ENCODE peak calls at places on chromosomes 12 and 14, in ten cellular contexts. N is stimulated activated CD8-positive, alpha-beta memory T cell treated with anti-CD3 and anti-CD28 coated beads, Interleukin-15, amount 100 ng/mL, for 48 hours; D is non-pigmented ciliary epithelial cell; H is GM19239; U is NCI-H1417; J is AG04450; C is NCI-H1092; B is left ventricle myocardium inferior; X is neural crest cell; E is activated CD4-positive, alpha-beta T cell treated with anti-CD3 and anti-CD28 coated beads for 24 hours. Z is an unnamed sample.

GRCh38 chr12:5232826-5233500 is 189.3 kb downstream of the KCNA5 start:
- DNase-seq in N (no peak), D (no peak), H (no peak), U (no peak), J (no peak), C (no peak), B (no peak), X (no peak), E (no peak), Z (no peak)

GRCh38 chr12:129659927-129660326 is 243.9 kb downstream of the TMEM132D start:
- DNase-seq in N (no peak), D (peak), H (no peak), U (no peak), J (no peak), C (no peak), B (no peak), X (no peak), E (no peak), Z (no peak)

GRCh38 chr14:102226356-102227125 is 78.4 kb downstream of the MOK start:
- DNase-seq in N (no peak), D (no peak), H (no peak), U (no peak), J (no peak), C (no peak), B (no peak), X (no peak), E (no peak), Z (no peak)

GRCh38 chr12:58895053-58895452 is 25.3 kb downstream of the LRIG3 start:
- DNase-seq in N (no peak), D (no peak), H (no peak), U (no peak), J (no peak), C (no peak), B (no peak), X (no peak), E (no peak), Z (no peak)

GRCh38 chr12:111105294-111105693 is 184.9 kb upstream of the MYL2 start:
- DNase-seq in N (no peak), D (no peak), H (no peak), U (no peak), J (no peak), C (no peak), B (no peak), X (no peak), E (no peak), Z (no peak)

GRCh38 chr14:64081174-64081746 is 212.9 kb downstream of the ESR2 start:
- DNase-seq in N (no peak), D (no peak), H (no peak), U (no peak), J (no peak), C (no peak), B (no peak), X (no peak), E (no peak), Z (no peak)

GRCh38 chr14:88698651-88699050 is 94.1 kb downstream of the EML5 start:
- DNase-seq in N (no peak), D (no peak), H (no peak), U (no peak), J (no peak), C (no peak), B (no peak), X (no peak), E (no peak), Z (no peak)

GRCh38 chr14:50830044-50830931 is 674 bp downstream of the NIN start:
- DNase-seq in N (peak), D (no peak), H (no peak), U (peak), J (no peak), C (peak), B (peak), X (peak), E (peak), Z (peak)

GRCh38 chr12:58458093-58458492 is 462.2 kb downstream of the LRIG3 start:
- DNase-seq in N (no peak), D (no peak), H (no peak), U (no peak), J (no peak), C (no peak), B (no peak), X (no peak), E (no peak), Z (no peak)

GRCh38 chr12:54232790-54233189 is 44.0 kb upstream of the SMUG1 start:
- DNase-seq in N (no peak), D (no peak), H (no peak), U (no peak), J (no peak), C (no peak), B (no peak), X (no peak), E (no peak), Z (no peak)

GRCh38 chr14:100556076-100556475 is 31.1 kb downstream of the BEGAIN start:
- DNase-seq in N (no peak), D (no peak), H (no peak), U (no peak), J (no peak), C (no peak), B (no peak), X (no peak), E (no peak), Z (no peak)

GRCh38 chr14:90500665-90501370 is 104.0 kb downstream of the CALM1 start:
- DNase-seq in N (no peak), D (no peak), H (peak), U (no peak), J (no peak), C (no peak), B (no peak), X (no peak), E (no peak), Z (peak)

GRCh38 chr14:85516239-85517112 is 13.5 kb upstream of the FLRT2 start:
- DNase-seq in N (no peak), D (peak), H (no peak), U (no peak), J (no peak), C (no peak), B (no peak), X (no peak), E (no peak), Z (no peak)

GRCh38 chr14:45284802-45285201 is 31.8 kb upstream of the MIS18BP1 start:
- DNase-seq in N (no peak), D (no peak), H (no peak), U (no peak), J (no peak), C (no peak), B (no peak), X (no peak), E (no peak), Z (no peak)

GRCh38 chr14:104875811-104876210 is 10.7 kb downstream of the CEP170B start:
- DNase-seq in N (no peak), D (no peak), H (no peak), U (no peak), J (no peak), C (no peak), B (peak), X (no peak), E (no peak), Z (no peak)

GRCh38 chr12:12976366-12976765 is 23.7 kb downstream of the HEBP1 start:
- DNase-seq in N (no peak), D (peak), H (no peak), U (no peak), J (peak), C (no peak), B (no peak), X (no peak), E (no peak), Z (no peak)

GRCh38 chr14:55512421-55512820 is 67.6 kb upstream of the KTN1 start:
- DNase-seq in N (no peak), D (no peak), H (no peak), U (no peak), J (no peak), C (no peak), B (no peak), X (no peak), E (no peak), Z (no peak)

GRCh38 chr12:12880537-12880936 is 10.8 kb upstream of the GPRC5A start:
- DNase-seq in N (no peak), D (no peak), H (no peak), U (no peak), J (no peak), C (no peak), B (no peak), X (no peak), E (no peak), Z (no peak)